ENCODE peak calls at places on chromosomes 6 and 20, in ten cellular contexts. P is cardiac fibroblast, Q is lower leg skin, Y is AG10803, M is sigmoid colon, F is tibial artery, V is psoas muscle, T is OCI-LY7, R is transverse colon, E is fibroblast of mammary gland. X is an unnamed sample.

GRCh38 chr6:55293116-55293515 is 34.2 kb upstream of the GFRAL start:
- DNase-seq in P (peak), Q (no peak), Y (no peak), M (no peak), F (no peak), V (no peak), T (peak), R (no peak), E (peak), X (no peak)

GRCh38 chr6:106476326-106477105 is 116.0 kb downstream of the CRYBG1 start:
- DNase-seq in P (peak), Q (no peak), Y (peak), M (no peak), F (no peak), V (no peak), T (no peak), R (no peak), E (peak), X (no peak)

GRCh38 chr6:44049989-44050871 is 77.0 kb downstream of the MRPL14 start:
- DNase-seq in P (no peak), Q (no peak), Y (peak), M (peak), F (no peak), V (no peak), T (no peak), R (peak), E (peak), X (no peak)

GRCh38 chr6:159716247-159717086 is 10.8 kb upstream of the WTAP start:
- DNase-seq in P (peak), Q (no peak), Y (peak), M (peak), F (peak), V (no peak), T (no peak), R (no peak), E (peak), X (peak)

GRCh38 chr20:2387180-2387577 is 6.5 kb downstream of the TGM6 start:
- DNase-seq in P (no peak), Q (peak), Y (peak), M (no peak), F (no peak), V (no peak), T (peak), R (peak), E (peak), X (no peak)

GRCh38 chr6:91435630-91436029 is 848.8 kb upstream of the MAP3K7 start:
- DNase-seq in P (no peak), Q (no peak), Y (no peak), M (no peak), F (no peak), V (no peak), T (no peak), R (no peak), E (no peak), X (no peak)

GRCh38 chr20:9112541-9113515 is 43.9 kb downstream of the PLCB4 start:
- DNase-seq in P (peak), Q (no peak), Y (peak), M (no peak), F (no peak), V (no peak), T (no peak), R (no peak), E (peak), X (peak)

GRCh38 chr6:116410945-116411623 is 40.3 kb downstream of the DSE start:
- DNase-seq in P (peak), Q (no peak), Y (peak), M (no peak), F (no peak), V (peak), T (no peak), R (no peak), E (peak), X (no peak)

GRCh38 chr6:168756009-168756634 is 315.1 kb downstream of the SMOC2 start:
- DNase-seq in P (peak), Q (no peak), Y (no peak), M (no peak), F (no peak), V (no peak), T (no peak), R (no peak), E (peak), X (no peak)

GRCh38 chr6:44661221-44661609 is 273.7 kb downstream of the CDC5L start:
- DNase-seq in P (peak), Q (no peak), Y (peak), M (no peak), F (no peak), V (no peak), T (no peak), R (no peak), E (no peak), X (peak)

GRCh38 chr6:114541794-114542193 is 199.0 kb upstream of the HS3ST5 start:
- DNase-seq in P (no peak), Q (no peak), Y (no peak), M (no peak), F (no peak), V (no peak), T (no peak), R (no peak), E (no peak), X (no peak)

GRCh38 chr20:40812415-40813212 is 123.6 kb upstream of the MAFB start:
- DNase-seq in P (no peak), Q (peak), Y (no peak), M (no peak), F (no peak), V (no peak), T (no peak), R (no peak), E (no peak), X (no peak)

GRCh38 chr20:32678948-32679347 is 5.2 kb upstream of the C20orf203 start:
- DNase-seq in P (peak), Q (no peak), Y (peak), M (no peak), F (no peak), V (no peak), T (no peak), R (no peak), E (peak), X (no peak)

GRCh38 chr20:43969069-43969468 is 54.4 kb downstream of the TOX2 start:
- DNase-seq in P (no peak), Q (peak), Y (peak), M (no peak), F (no peak), V (no peak), T (no peak), R (no peak), E (no peak), X (no peak)

GRCh38 chr6:105692630-105693212 is 289.8 kb upstream of the PREP start:
- DNase-seq in P (no peak), Q (no peak), Y (no peak), M (no peak), F (no peak), V (no peak), T (peak), R (no peak), E (no peak), X (no peak)

GRCh38 chr20:32019156-32019510 is 8.9 kb downstream of the CCM2L start:
- DNase-seq in P (no peak), Q (no peak), Y (no peak), M (no peak), F (no peak), V (no peak), T (no peak), R (no peak), E (no peak), X (no peak)

GRCh38 chr6:121998631-121999030 is 400.8 kb upstream of the HSF2 start:
- DNase-seq in P (no peak), Q (no peak), Y (peak), M (no peak), F (no peak), V (no peak), T (no peak), R (no peak), E (no peak), X (no peak)

GRCh38 chr6:85460951-85461805 is 11.3 kb downstream of the NT5E start:
- DNase-seq in P (peak), Q (no peak), Y (peak), M (no peak), F (peak), V (no peak), T (peak), R (no peak), E (peak), X (no peak)

GRCh38 chr6:112595841-112596240 is 248.7 kb downstream of the RFPL4B start:
- DNase-seq in P (no peak), Q (no peak), Y (no peak), M (no peak), F (no peak), V (no peak), T (no peak), R (no peak), E (no peak), X (no peak)

GRCh38 chr6:158011478-158011920 is 29.8 kb downstream of the SYNJ2 start:
- DNase-seq in P (peak), Q (peak), Y (peak), M (no peak), F (no peak), V (no peak), T (no peak), R (no peak), E (no peak), X (no peak)

GRCh38 chr6:137751768-137752560 is 115.1 kb upstream of the TNFAIP3 start:
- DNase-seq in P (no peak), Q (no peak), Y (no peak), M (no peak), F (no peak), V (peak), T (no peak), R (no peak), E (no peak), X (no peak)

GRCh38 chr6:125157280-125157679 is 3.7 kb downstream of the TPD52L1 start:
- DNase-seq in P (no peak), Q (no peak), Y (no peak), M (no peak), F (no peak), V (no peak), T (no peak), R (no peak), E (no peak), X (no peak)

GRCh38 chr20:25273541-25274358 is 25.9 kb downstream of the PYGB start:
- DNase-seq in P (no peak), Q (peak), Y (no peak), M (peak), F (peak), V (peak), T (no peak), R (peak), E (no peak), X (no peak)

GRCh38 chr6:167505782-167506181 is 180.9 kb downstream of the TTLL2 start:
- DNase-seq in P (no peak), Q (no peak), Y (no peak), M (no peak), F (no peak), V (no peak), T (no peak), R (no peak), E (no peak), X (no peak)

GRCh38 chr6:136784910-136785746 is 7.1 kb downstream of the MAP3K5 start:
- DNase-seq in P (peak), Q (no peak), Y (no peak), M (peak), F (peak), V (peak), T (peak), R (peak), E (no peak), X (no peak)

GRCh38 chr20:2706688-2707352 is 14.2 kb downstream of the EBF4 start:
- DNase-seq in P (no peak), Q (no peak), Y (no peak), M (no peak), F (no peak), V (no peak), T (no peak), R (no peak), E (no peak), X (no peak)

GRCh38 chr6:4396032-4396431 is 260.7 kb upstream of the ECI2 start:
- DNase-seq in P (no peak), Q (no peak), Y (no peak), M (no peak), F (no peak), V (no peak), T (no peak), R (no peak), E (no peak), X (no peak)
- H3K4me3 ChIP-seq in P (no peak), Q (no peak), Y (no peak), M (no peak), F (no peak), V (no peak), T (no peak), R (no peak), E (no peak), X (no peak)

GRCh38 chr20:50838322-50838625 is 43.4 kb downstream of the BCAS4 start:
- DNase-seq in P (no peak), Q (no peak), Y (no peak), M (no peak), F (no peak), V (no peak), T (no peak), R (no peak), E (no peak), X (no peak)

GRCh38 chr20:50834599-50835005 is 39.7 kb downstream of the BCAS4 start:
- DNase-seq in P (peak), Q (no peak), Y (peak), M (no peak), F (no peak), V (no peak), T (no peak), R (no peak), E (peak), X (no peak)

GRCh38 chr20:50842821-50843220 is 48.0 kb downstream of the BCAS4 start:
- DNase-seq in P (no peak), Q (no peak), Y (no peak), M (no peak), F (no peak), V (no peak), T (no peak), R (no peak), E (no peak), X (no peak)

GRCh38 chr20:50838707-50839385 is 44.0 kb downstream of the BCAS4 start:
- DNase-seq in P (no peak), Q (no peak), Y (no peak), M (no peak), F (no peak), V (no peak), T (no peak), R (no peak), E (no peak), X (no peak)

DNA sequence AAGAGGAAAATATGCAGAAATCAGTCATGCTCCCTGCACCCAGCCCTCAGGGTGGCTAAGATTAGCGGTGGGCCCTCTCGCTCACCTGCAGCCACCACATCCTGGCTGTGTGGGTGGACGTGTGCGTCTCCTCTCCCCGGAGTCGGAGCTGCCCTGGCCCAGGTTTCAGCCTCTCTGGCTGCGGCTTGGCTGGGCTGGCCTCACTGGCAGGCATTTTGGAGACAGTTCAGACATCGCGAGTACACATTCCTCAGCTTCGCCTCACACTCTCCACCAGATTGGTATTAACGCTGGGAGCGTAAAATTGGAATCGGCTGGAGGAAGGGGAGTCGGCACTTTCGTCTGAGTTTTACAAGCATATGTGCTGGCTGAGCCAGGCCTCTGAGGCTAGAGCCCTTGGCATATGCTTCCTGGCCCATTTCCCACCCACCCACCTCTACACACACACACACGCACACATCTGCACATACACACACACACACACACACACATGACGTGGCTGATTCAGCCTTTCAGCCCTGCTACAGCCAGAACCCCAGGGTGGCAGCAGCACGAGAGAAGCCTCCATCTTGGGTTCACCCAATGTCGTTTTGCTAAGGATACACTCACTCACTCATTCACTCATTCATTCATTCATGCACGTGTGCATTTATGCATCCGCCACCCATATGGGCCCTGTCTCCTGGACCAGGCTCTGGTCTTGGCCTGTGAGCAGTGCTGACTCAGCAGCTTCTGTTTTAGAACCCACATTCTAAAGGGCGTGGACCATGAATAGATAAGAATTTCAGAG is 42.9 kb downstream of the BCAS4 start:
- DNase-seq in P (peak), Q (no peak), Y (peak), M (peak), F (peak), V (no peak), T (peak), R (no peak), E (peak), X (no peak)
- H3K4me3 ChIP-seq in P (no peak), Q (no peak), Y (peak), M (peak), F (peak), V (no peak), T (peak), R (no peak), E (peak), X (no peak)

GRCh38 chr6:53614676-53615075 is 50.9 kb downstream of the KLHL31 start:
- DNase-seq in P (no peak), Q (no peak), Y (no peak), M (no peak), F (no peak), V (no peak), T (no peak), R (no peak), E (no peak), X (no peak)
- H3K4me3 ChIP-seq in P (no peak), Q (no peak), Y (no peak), M (no peak), F (no peak), V (no peak), T (no peak), R (no peak), E (no peak), X (no peak)

GRCh38 chr20:34704177-34705007 is at the start of gene TP53INP2:
- DNase-seq in P (peak), Q (peak), Y (peak), M (peak), F (peak), V (peak), T (peak), R (peak), E (peak), X (no peak)

GRCh38 chr20:34705008-34705382 is 851 bp downstream of the TP53INP2 start:
- DNase-seq in P (no peak), Q (no peak), Y (no peak), M (no peak), F (no peak), V (no peak), T (peak), R (no peak), E (no peak), X (no peak)

GRCh38 chr20:34705383-34706021 is 1.4 kb downstream of the TP53INP2 start:
- DNase-seq in P (peak), Q (no peak), Y (peak), M (no peak), F (no peak), V (no peak), T (no peak), R (peak), E (peak), X (no peak)

GRCh38 chr20:34706912-34707784 is 3.0 kb downstream of the TP53INP2 start:
- DNase-seq in P (no peak), Q (no peak), Y (no peak), M (no peak), F (no peak), V (peak), T (no peak), R (no peak), E (no peak), X (no peak)

DNA sequence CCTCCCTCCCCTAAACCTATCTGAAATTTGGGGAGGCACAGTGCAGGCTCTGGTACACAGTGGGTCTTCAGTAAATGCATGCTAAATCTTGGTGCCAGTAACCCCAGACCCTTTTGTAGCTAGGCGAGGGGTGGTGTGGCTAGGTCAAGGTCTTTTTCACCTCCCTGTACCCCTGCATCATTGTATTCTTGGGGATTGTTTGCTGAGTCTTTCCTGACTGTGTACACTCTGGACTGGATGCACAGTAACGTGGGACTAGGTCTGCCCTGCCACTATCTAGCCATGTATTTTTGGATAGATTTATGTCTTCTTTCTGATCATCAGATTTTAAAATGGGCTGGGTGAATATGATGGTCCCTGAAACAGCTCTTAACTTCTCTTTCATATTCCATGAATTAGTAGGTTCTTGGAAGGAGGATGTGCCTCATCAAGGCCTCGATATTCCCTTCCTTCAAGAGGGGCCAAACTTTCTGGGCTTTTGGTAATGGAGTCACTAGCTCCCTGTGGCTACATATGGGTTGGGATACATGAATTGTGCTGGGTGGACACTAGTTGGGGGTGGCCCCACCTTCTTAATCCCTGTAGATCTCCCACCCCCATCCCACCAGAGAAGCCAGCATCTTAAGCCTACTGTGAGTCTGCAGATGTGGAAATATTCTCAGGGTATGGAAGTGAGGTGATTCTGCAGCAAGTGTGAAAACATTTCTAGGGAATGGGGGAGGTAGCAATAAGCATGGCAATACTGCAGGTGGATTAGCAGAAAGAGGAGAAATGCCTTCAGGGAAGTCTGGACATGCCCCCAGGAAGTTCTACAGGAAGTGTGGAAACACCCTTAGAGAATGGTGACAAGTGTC is 2.1 kb downstream of the TP53INP2 start:
- DNase-seq in P (no peak), Q (no peak), Y (no peak), M (no peak), F (no peak), V (no peak), T (no peak), R (no peak), E (no peak), X (no peak)
- H3K4me3 ChIP-seq in P (peak), Q (no peak), Y (no peak), M (no peak), F (no peak), V (no peak), T (no peak), R (no peak), E (no peak), X (peak)

DNA sequence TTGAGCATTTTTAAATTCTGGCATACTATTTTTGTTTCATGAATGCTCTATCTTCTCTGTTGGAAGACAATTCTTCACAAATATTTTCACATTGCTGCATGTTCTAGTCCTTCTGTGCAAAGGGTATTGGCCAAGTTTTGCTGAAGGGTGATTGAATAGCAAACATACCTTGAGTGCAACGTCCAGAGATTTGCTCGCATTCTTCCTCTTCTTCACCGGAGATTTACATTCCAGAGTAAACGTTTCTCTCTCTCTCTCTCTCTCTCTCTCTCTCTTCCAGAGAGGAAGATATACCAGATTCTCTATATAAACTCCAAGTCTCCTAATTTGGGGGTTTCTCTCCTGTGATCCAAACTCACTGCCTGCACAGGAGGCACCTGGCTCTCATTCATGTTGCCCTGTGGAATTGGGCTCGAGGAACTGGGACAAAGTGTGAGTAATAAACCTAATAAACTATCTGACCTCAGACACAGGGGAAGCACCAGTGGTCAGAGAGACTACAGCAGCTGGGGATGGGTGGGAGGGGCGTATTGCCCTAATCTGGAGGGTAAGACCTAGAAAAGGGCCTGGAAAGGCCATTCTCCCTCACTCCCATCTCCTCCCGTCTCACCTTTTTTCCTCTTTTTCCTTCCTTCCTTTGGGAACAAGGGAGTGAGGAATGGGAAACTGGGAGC is 1.1 kb upstream of the TREML1 start:
- DNase-seq in P (no peak), Q (no peak), Y (no peak), M (no peak), F (no peak), V (no peak), T (no peak), R (no peak), E (no peak), X (peak)
- H3K4me3 ChIP-seq in P (no peak), Q (no peak), Y (no peak), M (no peak), F (no peak), V (no peak), T (no peak), R (no peak), E (no peak), X (no peak)

GRCh38 chr20:61352381-61353260 is 100.6 kb downstream of the CDH4 start:
- DNase-seq in P (no peak), Q (no peak), Y (no peak), M (no peak), F (no peak), V (no peak), T (no peak), R (no peak), E (no peak), X (no peak)
- H3K4me3 ChIP-seq in P (no peak), Q (no peak), Y (no peak), M (no peak), F (no peak), V (no peak), T (no peak), R (no peak), E (no peak), X (peak)

X was measured in epithelial cell of proximal tubule.